ENCODE peak calls at places on chromosomes 7 and 10, in six cellular contexts. Q, Z, D, E, K and M are unnamed samples.

GRCh38 chr7:15765753-15766152 is 79.3 kb upstream of the MEOX2 start:
- DNase-seq in Q (no peak), Z (no peak), D (no peak), E (no peak), K (no peak), M (no peak)

GRCh38 chr10:42990016-42990720 is 86.7 kb upstream of the RET start:
- DNase-seq in Q (no peak), Z (no peak), D (peak), E (no peak), K (no peak), M (no peak)

GRCh38 chr7:114539575-114539974 is 125.0 kb downstream of the FOXP2 start:
- DNase-seq in Q (peak), Z (no peak), D (no peak), E (no peak), K (peak), M (no peak)

GRCh38 chr7:127904706-127905056 is 126.6 kb downstream of the LRRC4 start:
- DNase-seq in Q (peak), Z (no peak), D (no peak), E (no peak), K (peak), M (no peak)

GRCh38 chr7:129550673-129551360 is 48.5 kb downstream of the SMKR1 start:
- DNase-seq in Q (peak), Z (no peak), D (no peak), E (no peak), K (no peak), M (no peak)

GRCh38 chr7:139603896-139604295 is 80.4 kb downstream of the CLEC2L start:
- DNase-seq in Q (no peak), Z (no peak), D (no peak), E (no peak), K (no peak), M (no peak)

GRCh38 chr7:114715907-114716306 is 206.0 kb upstream of the MDFIC start:
- DNase-seq in Q (no peak), Z (no peak), D (no peak), E (no peak), K (no peak), M (no peak)

GRCh38 chr7:99106869-99107268 is 37.0 kb downstream of the SMURF1 start:
- DNase-seq in Q (peak), Z (no peak), D (no peak), E (no peak), K (no peak), M (no peak)

GRCh38 chr7:28096713-28097112 is 83.9 kb downstream of the JAZF1 start:
- DNase-seq in Q (peak), Z (peak), D (no peak), E (peak), K (peak), M (peak)

GRCh38 chr10:111037868-111038267 is 39.0 kb upstream of the ADRA2A start:
- DNase-seq in Q (no peak), Z (no peak), D (no peak), E (no peak), K (peak), M (no peak)

GRCh38 chr7:111531993-111532392 is 30.3 kb downstream of the IMMP2L start:
- DNase-seq in Q (no peak), Z (no peak), D (no peak), E (no peak), K (peak), M (no peak)

GRCh38 chr10:59225211-59225610 is 48.8 kb downstream of the PHYHIPL start:
- DNase-seq in Q (no peak), Z (no peak), D (no peak), E (no peak), K (no peak), M (no peak)

GRCh38 chr10:21343087-21343486 is 182.4 kb downstream of the SKIDA1 start:
- DNase-seq in Q (no peak), Z (no peak), D (no peak), E (no peak), K (no peak), M (no peak)

GRCh38 chr10:21340341-21340740 is 185.1 kb downstream of the SKIDA1 start:
- DNase-seq in Q (peak), Z (no peak), D (no peak), E (no peak), K (peak), M (no peak)

GRCh38 chr10:21336476-21337170 is 188.9 kb downstream of the SKIDA1 start:
- DNase-seq in Q (peak), Z (peak), D (no peak), E (no peak), K (peak), M (no peak)

GRCh38 chr10:21334891-21335696 is 190.4 kb downstream of the SKIDA1 start:
- DNase-seq in Q (peak), Z (peak), D (no peak), E (no peak), K (peak), M (no peak)

GRCh38 chr10:21337171-21337792 is 188.2 kb downstream of the SKIDA1 start:
- DNase-seq in Q (no peak), Z (no peak), D (no peak), E (no peak), K (no peak), M (no peak)
- TF ChIP-seq CTCF in Q (no peak), Z (no peak), D (no peak), E (no peak), K (peak), M (no peak)

GRCh38 chr10:11106621-11107374 is 89.1 kb downstream of the CELF2 start:
- DNase-seq in Q (no peak), Z (no peak), D (no peak), E (no peak), K (no peak), M (no peak)

GRCh38 chr10:11105676-11106004 is 88.0 kb downstream of the CELF2 start:
- DNase-seq in Q (no peak), Z (no peak), D (no peak), E (no peak), K (no peak), M (no peak)

GRCh38 chr10:11107953-11108352 is 90.3 kb downstream of the CELF2 start:
- DNase-seq in Q (no peak), Z (no peak), D (no peak), E (no peak), K (no peak), M (no peak)

GRCh38 chr10:11108356-11108755 is 90.7 kb downstream of the CELF2 start:
- DNase-seq in Q (no peak), Z (no peak), D (no peak), E (no peak), K (no peak), M (no peak)

GRCh38 chr10:11104772-11105675 is 87.4 kb downstream of the CELF2 start:
- DNase-seq in Q (no peak), Z (no peak), D (no peak), E (peak), K (no peak), M (no peak)
- TF ChIP-seq CTCF in Q (no peak), Z (no peak), D (no peak), E (no peak), K (no peak), M (no peak)

DNA sequence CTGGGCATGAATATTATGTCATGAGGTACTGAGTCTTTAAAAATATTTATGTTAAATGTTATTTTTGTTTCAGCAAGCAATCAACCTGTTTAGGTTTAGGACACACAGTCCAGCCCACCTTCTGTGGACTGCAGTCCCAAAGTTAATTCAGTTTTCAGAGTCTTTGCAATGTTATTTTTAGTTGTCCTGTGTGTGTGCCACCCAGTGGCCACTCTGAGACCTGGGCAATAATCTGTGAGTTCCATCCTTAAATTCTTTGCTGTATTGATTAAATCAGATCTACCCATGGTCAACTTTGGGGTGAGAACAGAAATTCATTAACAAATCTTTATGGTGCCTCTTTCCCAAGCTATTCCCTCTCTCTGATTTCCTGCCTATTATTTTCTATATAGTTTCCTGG is 415.1 kb downstream of the CCSER2 start:
- DNase-seq in Q (no peak), Z (no peak), D (no peak), E (no peak), K (peak), M (no peak)
- TF ChIP-seq CTCF in Q (no peak), Z (no peak), D (peak), E (no peak), K (peak), M (no peak)

GRCh38 chr7:116438274-116438673 is 61.3 kb upstream of the CAV2 start:
- DNase-seq in Q (peak), Z (no peak), D (no peak), E (no peak), K (peak), M (no peak)
- TF ChIP-seq CTCF in Q (peak), Z (no peak), D (no peak), E (no peak), K (peak), M (no peak)

DNA sequence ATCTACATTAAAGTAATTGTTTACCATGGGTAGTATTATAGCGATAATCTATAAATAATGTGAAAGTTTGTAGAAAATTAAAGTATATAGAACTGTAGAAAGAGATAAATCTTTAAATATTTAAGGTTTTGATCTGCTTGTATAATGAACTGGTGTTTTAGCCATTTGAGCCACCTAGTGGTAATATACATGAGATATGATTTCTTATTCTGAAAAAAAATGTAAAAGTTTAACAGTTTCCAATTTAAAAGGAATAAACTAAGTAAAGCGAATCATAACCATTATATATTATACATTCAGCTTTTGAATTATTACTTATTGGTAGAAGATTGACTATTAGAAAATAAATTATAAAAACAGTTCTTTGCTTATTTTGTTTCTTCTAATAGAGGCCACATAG is 91.2 kb downstream of the OTUD1 start:
- DNase-seq in Q (peak), Z (no peak), D (no peak), E (peak), K (peak), M (no peak)
- TF ChIP-seq CTCF in Q (peak), Z (no peak), D (peak), E (no peak), K (peak), M (peak)

GRCh38 chr10:94349327-94349726 is 13.4 kb downstream of the NOC3L start:
- DNase-seq in Q (peak), Z (no peak), D (no peak), E (no peak), K (peak), M (no peak)
- TF ChIP-seq CTCF in Q (no peak), Z (no peak), D (no peak), E (no peak), K (peak), M (no peak)

DNA sequence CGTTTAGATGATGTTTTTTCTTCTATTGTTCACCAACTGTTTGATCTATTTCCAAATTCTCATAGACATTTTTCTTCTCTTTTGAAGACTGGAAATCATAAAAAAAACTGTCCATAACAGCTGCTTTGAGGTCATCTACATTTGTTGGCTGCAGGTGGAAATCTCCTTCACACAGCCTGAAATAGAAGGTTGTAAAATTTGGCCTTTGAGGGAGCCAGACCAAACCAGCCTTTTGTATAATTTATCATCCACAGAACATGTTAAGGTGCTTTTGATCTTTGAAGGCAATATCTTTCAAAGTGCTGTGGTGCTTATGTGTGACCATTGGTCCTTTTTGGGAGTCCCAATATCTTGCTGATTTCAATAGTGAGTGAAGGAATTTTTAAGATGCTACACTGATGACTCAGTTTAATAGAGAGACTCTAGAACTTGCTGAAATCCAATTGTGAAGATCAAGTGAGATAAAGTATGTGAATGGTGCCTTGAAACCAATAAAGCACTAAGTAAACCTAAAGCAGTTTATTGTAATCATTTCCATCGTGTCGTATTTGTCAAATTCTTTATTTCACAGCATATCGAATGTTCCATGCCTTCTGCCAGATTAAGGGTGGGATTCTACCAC is 5.4 kb downstream of the FERD3L start:
- DNase-seq in Q (peak), Z (no peak), D (no peak), E (no peak), K (no peak), M (no peak)
- TF ChIP-seq CTCF in Q (no peak), Z (no peak), D (no peak), E (no peak), K (no peak), M (no peak)

GRCh38 chr7:5428470-5429252 is 5.0 kb upstream of the TNRC18 start:
- DNase-seq in Q (peak), Z (peak), D (peak), E (no peak), K (peak), M (no peak)
- TF ChIP-seq CTCF in Q (peak), Z (no peak), D (no peak), E (no peak), K (peak), M (no peak)

DNA sequence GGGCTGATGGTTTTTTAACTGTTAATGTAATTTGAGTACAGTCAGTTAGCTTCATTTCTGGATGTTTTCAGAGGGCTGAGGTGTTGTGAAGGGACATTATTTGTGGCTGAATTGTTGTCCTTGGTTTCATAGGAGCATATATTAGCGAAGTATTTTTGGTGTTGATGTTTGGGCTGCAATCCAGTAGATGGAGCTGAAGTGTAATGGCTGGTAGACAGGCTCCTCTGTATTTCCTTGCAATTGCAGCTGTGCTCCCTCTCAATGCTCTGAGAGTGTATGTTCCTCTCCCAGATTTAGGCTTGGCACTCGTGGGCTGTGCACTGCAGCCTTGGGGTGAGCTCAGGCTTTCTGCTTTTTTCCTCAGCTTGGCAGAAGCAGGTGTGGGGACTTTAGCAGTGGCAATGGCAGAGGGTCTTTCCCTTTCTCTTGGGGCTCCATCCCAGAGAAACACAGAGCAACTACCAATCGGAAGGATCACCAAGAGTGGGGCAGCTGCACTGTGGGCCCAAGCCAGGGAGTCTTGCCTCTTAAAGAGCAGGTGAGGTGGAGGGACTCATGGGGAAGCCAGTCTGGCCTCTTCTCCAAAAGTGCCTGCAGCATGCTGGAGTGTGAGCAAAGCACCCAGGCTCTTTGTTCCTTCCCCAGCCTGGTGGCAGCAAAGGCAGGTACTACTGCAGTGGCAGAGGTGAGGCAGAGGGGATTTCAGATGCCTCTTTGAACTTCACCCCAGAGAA is 544.4 kb downstream of the SH2D4B start:
- DNase-seq in Q (no peak), Z (no peak), D (no peak), E (no peak), K (no peak), M (no peak)
- TF ChIP-seq CTCF in Q (no peak), Z (no peak), D (peak), E (peak), K (no peak), M (no peak)